ENCODE peak calls at places on chromosomes 6 and 20, in six cellular contexts. One of them, this sample, is unnamed.

GRCh38 chr20:24502661-24503060 is 33.2 kb downstream of the SYNDIG1 start:
- DNase-seq in GM12878: no peak
- DNase-seq in HL-60: no peak
- DNase-seq in HepG2: no peak
- DNase-seq in H1: no peak
- DNase-seq in K562: no peak
- DNase-seq in this sample: no peak

GRCh38 chr6:160395187-160395586 is 47.0 kb downstream of the SLC22A3 start:
- DNase-seq in GM12878: no peak
- DNase-seq in HL-60: no peak
- DNase-seq in HepG2: no peak
- DNase-seq in H1: no peak
- DNase-seq in K562: no peak
- DNase-seq in this sample: no peak

GRCh38 chr6:10434235-10434634 is 19.4 kb upstream of the TFAP2A start:
- DNase-seq in GM12878: no peak
- DNase-seq in HL-60: no peak
- DNase-seq in HepG2: no peak
- DNase-seq in H1: no peak
- DNase-seq in K562: no peak
- DNase-seq in this sample: no peak

GRCh38 chr20:36407196-36407733 is 101.1 kb downstream of the DLGAP4 start:
- DNase-seq in GM12878: no peak
- DNase-seq in HL-60: no peak
- DNase-seq in HepG2: no peak
- DNase-seq in H1: no peak
- DNase-seq in K562: no peak
- DNase-seq in this sample: no peak

GRCh38 chr6:169158182-169158573 is 95.5 kb downstream of the THBS2 start:
- DNase-seq in GM12878: no peak
- DNase-seq in HL-60: no peak
- DNase-seq in HepG2: no peak
- DNase-seq in H1: no peak
- DNase-seq in K562: no peak
- DNase-seq in this sample: peak

GRCh38 chr6:134247271-134247833 is 70.6 kb downstream of the SGK1 start:
- DNase-seq in GM12878: peak
- DNase-seq in HL-60: no peak
- DNase-seq in HepG2: no peak
- DNase-seq in H1: no peak
- DNase-seq in K562: no peak
- DNase-seq in this sample: no peak

GRCh38 chr6:88982720-88983119 is 19.3 kb upstream of the RNGTT start:
- DNase-seq in GM12878: peak
- DNase-seq in HL-60: no peak
- DNase-seq in HepG2: peak
- DNase-seq in H1: no peak
- DNase-seq in K562: peak
- DNase-seq in this sample: peak

GRCh38 chr20:4135385-4136077 is 120.2 kb upstream of the RNF24 start:
- DNase-seq in GM12878: no peak
- DNase-seq in HL-60: peak
- DNase-seq in HepG2: peak
- DNase-seq in H1: peak
- DNase-seq in K562: peak
- DNase-seq in this sample: no peak

GRCh38 chr6:108897371-108897770 is 49.1 kb downstream of the ARMC2 start:
- DNase-seq in GM12878: no peak
- DNase-seq in HL-60: no peak
- DNase-seq in HepG2: no peak
- DNase-seq in H1: no peak
- DNase-seq in K562: peak
- DNase-seq in this sample: no peak

GRCh38 chr6:17599885-17600526 is at the start of gene FAM8A1:
- DNase-seq in GM12878: peak
- DNase-seq in HL-60: peak
- DNase-seq in HepG2: peak
- DNase-seq in H1: peak
- DNase-seq in K562: peak
- DNase-seq in this sample: peak

GRCh38 chr6:163260111-163260895 is 154.2 kb upstream of the QKI start:
- DNase-seq in GM12878: no peak
- DNase-seq in HL-60: no peak
- DNase-seq in HepG2: no peak
- DNase-seq in H1: peak
- DNase-seq in K562: no peak
- DNase-seq in this sample: no peak

GRCh38 chr20:58608096-58608840 is 42.8 kb upstream of the STX16 start:
- DNase-seq in GM12878: no peak
- DNase-seq in HL-60: no peak
- DNase-seq in HepG2: no peak
- DNase-seq in H1: no peak
- DNase-seq in K562: no peak
- DNase-seq in this sample: no peak

GRCh38 chr20:8008733-8009132 is 10.8 kb downstream of the TMX4 start:
- DNase-seq in GM12878: no peak
- DNase-seq in HL-60: no peak
- DNase-seq in HepG2: no peak
- DNase-seq in H1: no peak
- DNase-seq in K562: no peak
- DNase-seq in this sample: no peak

GRCh38 chr6:44039839-44040350 is 87.4 kb downstream of the MRPL14 start:
- DNase-seq in GM12878: no peak
- DNase-seq in HL-60: no peak
- DNase-seq in HepG2: no peak
- DNase-seq in H1: no peak
- DNase-seq in K562: no peak
- DNase-seq in this sample: no peak

GRCh38 chr6:106444777-106445507 is 84.4 kb downstream of the CRYBG1 start:
- DNase-seq in GM12878: peak
- DNase-seq in HL-60: peak
- DNase-seq in HepG2: peak
- DNase-seq in H1: no peak
- DNase-seq in K562: peak
- DNase-seq in this sample: peak

GRCh38 chr6:126570507-126570906 is 230.6 kb downstream of the CENPW start:
- DNase-seq in GM12878: no peak
- DNase-seq in HL-60: no peak
- DNase-seq in HepG2: no peak
- DNase-seq in H1: no peak
- DNase-seq in K562: no peak
- DNase-seq in this sample: no peak

GRCh38 chr6:132132911-132133639 is 181.9 kb upstream of the CCN2 start:
- DNase-seq in GM12878: no peak
- DNase-seq in HL-60: no peak
- DNase-seq in HepG2: no peak
- DNase-seq in H1: no peak
- DNase-seq in K562: no peak
- DNase-seq in this sample: no peak

GRCh38 chr6:148704539-148704938 is 42.3 kb upstream of the UST start:
- DNase-seq in GM12878: no peak
- DNase-seq in HL-60: no peak
- DNase-seq in HepG2: no peak
- DNase-seq in H1: no peak
- DNase-seq in K562: no peak
- DNase-seq in this sample: no peak

GRCh38 chr6:15754035-15754705 is 91.3 kb upstream of the DTNBP1 start:
- DNase-seq in GM12878: no peak
- DNase-seq in HL-60: no peak
- DNase-seq in HepG2: no peak
- DNase-seq in H1: no peak
- DNase-seq in K562: peak
- DNase-seq in this sample: peak

GRCh38 chr20:63747622-63748355 is 8.2 kb downstream of the SLC2A4RG start:
- DNase-seq in GM12878: no peak
- DNase-seq in HL-60: no peak
- DNase-seq in HepG2: no peak
- DNase-seq in H1: no peak
- DNase-seq in K562: no peak
- DNase-seq in this sample: peak

GRCh38 chr6:85403331-85404015 is 46.4 kb upstream of the NT5E start:
- DNase-seq in GM12878: no peak
- DNase-seq in HL-60: no peak
- DNase-seq in HepG2: no peak
- DNase-seq in H1: no peak
- DNase-seq in K562: no peak
- DNase-seq in this sample: no peak

GRCh38 chr6:753486-753885 is 60.5 kb upstream of the EXOC2 start:
- DNase-seq in GM12878: no peak
- DNase-seq in HL-60: no peak
- DNase-seq in HepG2: no peak
- DNase-seq in H1: no peak
- DNase-seq in K562: no peak
- DNase-seq in this sample: no peak

GRCh38 chr20:36214684-36215256 is 21.5 kb upstream of the AAR2 start:
- DNase-seq in GM12878: no peak
- DNase-seq in HL-60: no peak
- DNase-seq in HepG2: peak
- DNase-seq in H1: no peak
- DNase-seq in K562: peak
- DNase-seq in this sample: peak

GRCh38 chr6:21808551-21809181 is 215.1 kb downstream of the SOX4 start:
- DNase-seq in GM12878: no peak
- DNase-seq in HL-60: no peak
- DNase-seq in HepG2: no peak
- DNase-seq in H1: no peak
- DNase-seq in K562: no peak
- DNase-seq in this sample: no peak

GRCh38 chr6:33082702-33083101 is 6.9 kb downstream of the HLA-DPB1 start:
- DNase-seq in GM12878: no peak
- DNase-seq in HL-60: no peak
- DNase-seq in HepG2: peak
- DNase-seq in H1: no peak
- DNase-seq in K562: peak
- DNase-seq in this sample: peak
- TF ChIP-seq GABPA in GM12878: no peak
- TF ChIP-seq GABPA in HL-60: no peak
- TF ChIP-seq GABPA in HepG2: no peak
- TF ChIP-seq GABPA in H1: no peak
- TF ChIP-seq GABPA in K562: no peak
- TF ChIP-seq GABPA in this sample: no peak

DNA sequence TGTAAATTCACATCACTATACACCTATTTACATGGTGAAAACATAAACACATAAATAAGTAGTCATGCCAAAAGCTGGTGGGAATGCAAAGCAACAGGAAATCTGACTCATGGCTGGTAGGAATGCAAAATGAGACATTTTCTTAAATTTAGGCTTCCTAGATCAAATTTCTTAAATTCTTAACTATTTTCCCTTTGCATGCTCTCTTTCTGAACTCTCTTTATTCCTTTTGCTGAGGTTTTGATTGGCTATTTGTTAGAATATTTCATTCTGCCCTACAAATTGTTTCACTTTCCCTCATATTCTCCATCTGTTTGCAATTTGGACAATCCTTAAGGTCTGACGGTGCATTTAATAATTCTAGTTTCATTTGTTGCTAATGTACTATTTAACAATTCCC is 437.5 kb upstream of the RGS17 start:
- DNase-seq in GM12878: no peak
- DNase-seq in HL-60: no peak
- DNase-seq in HepG2: no peak
- DNase-seq in H1: no peak
- DNase-seq in K562: no peak
- DNase-seq in this sample: no peak
- TF ChIP-seq GABPA in GM12878: no peak
- TF ChIP-seq GABPA in HL-60: no peak
- TF ChIP-seq GABPA in HepG2: no peak
- TF ChIP-seq GABPA in H1: no peak
- TF ChIP-seq GABPA in K562: no peak
- TF ChIP-seq GABPA in this sample: no peak

GRCh38 chr6:113031591-113031990 is 684.5 kb downstream of the RFPL4B start:
- DNase-seq in GM12878: no peak
- DNase-seq in HL-60: no peak
- DNase-seq in HepG2: no peak
- DNase-seq in H1: no peak
- DNase-seq in K562: no peak
- DNase-seq in this sample: no peak
- TF ChIP-seq GABPA in GM12878: no peak
- TF ChIP-seq GABPA in HL-60: no peak
- TF ChIP-seq GABPA in HepG2: no peak
- TF ChIP-seq GABPA in H1: no peak
- TF ChIP-seq GABPA in K562: no peak
- TF ChIP-seq GABPA in this sample: no peak

GRCh38 chr20:17995967-17996819 is 27.4 kb downstream of the MGME1 start:
- DNase-seq in GM12878: no peak
- DNase-seq in HL-60: peak
- DNase-seq in HepG2: peak
- DNase-seq in H1: no peak
- DNase-seq in K562: peak
- DNase-seq in this sample: peak
- TF ChIP-seq GABPA in GM12878: no peak
- TF ChIP-seq GABPA in HL-60: no peak
- TF ChIP-seq GABPA in HepG2: no peak
- TF ChIP-seq GABPA in H1: no peak
- TF ChIP-seq GABPA in K562: no peak
- TF ChIP-seq GABPA in this sample: no peak

GRCh38 chr6:33983721-33984465 is 162.0 kb downstream of the GRM4 start:
- DNase-seq in GM12878: no peak
- DNase-seq in HL-60: no peak
- DNase-seq in HepG2: no peak
- DNase-seq in H1: no peak
- DNase-seq in K562: no peak
- DNase-seq in this sample: peak
- TF ChIP-seq GABPA in GM12878: no peak
- TF ChIP-seq GABPA in HL-60: no peak
- TF ChIP-seq GABPA in HepG2: no peak
- TF ChIP-seq GABPA in H1: no peak
- TF ChIP-seq GABPA in K562: no peak
- TF ChIP-seq GABPA in this sample: no peak